ENCODE peak calls at places on chromosomes 6 and 20, in nine cellular contexts. One of them, this sample, is unnamed. For H3K4me1, the result is how much of the 10 kb centered on the place peaks cover.

GRCh38 chr6:128367437-128367836 is 153.0 kb downstream of the PTPRK start:
- DNase-seq in lower lobe of right lung: no peak
- DNase-seq in pancreas: no peak
- DNase-seq in cardiac muscle cell: no peak
- DNase-seq in BE2C: no peak
- DNase-seq in IMR-90: no peak
- DNase-seq in spleen: no peak
- DNase-seq in heart right ventricle: no peak
- DNase-seq in transverse colon: no peak
- DNase-seq in this sample: no peak

GRCh38 chr6:129623008-129623732 is 86.8 kb downstream of the ARHGAP18 start:
- DNase-seq in lower lobe of right lung: no peak
- DNase-seq in pancreas: no peak
- DNase-seq in cardiac muscle cell: no peak
- DNase-seq in BE2C: no peak
- DNase-seq in IMR-90: no peak
- DNase-seq in spleen: no peak
- DNase-seq in heart right ventricle: no peak
- DNase-seq in transverse colon: no peak
- DNase-seq in this sample: no peak

GRCh38 chr6:97697450-97697849 is 414.4 kb upstream of the MMS22L start:
- DNase-seq in lower lobe of right lung: no peak
- DNase-seq in pancreas: no peak
- DNase-seq in cardiac muscle cell: no peak
- DNase-seq in BE2C: no peak
- DNase-seq in IMR-90: peak
- DNase-seq in spleen: no peak
- DNase-seq in heart right ventricle: no peak
- DNase-seq in transverse colon: no peak
- DNase-seq in this sample: peak

GRCh38 chr20:63441777-63442493 is 30.5 kb downstream of the KCNQ2 start:
- DNase-seq in lower lobe of right lung: peak
- DNase-seq in pancreas: peak
- DNase-seq in cardiac muscle cell: peak
- DNase-seq in BE2C: peak
- DNase-seq in IMR-90: peak
- DNase-seq in spleen: no peak
- DNase-seq in heart right ventricle: peak
- DNase-seq in transverse colon: peak
- DNase-seq in this sample: peak

GRCh38 chr20:43914697-43915208 is at the start of gene TOX2:
- DNase-seq in lower lobe of right lung: peak
- DNase-seq in pancreas: no peak
- DNase-seq in cardiac muscle cell: peak
- DNase-seq in BE2C: peak
- DNase-seq in IMR-90: no peak
- DNase-seq in spleen: peak
- DNase-seq in heart right ventricle: peak
- DNase-seq in transverse colon: peak
- DNase-seq in this sample: no peak

GRCh38 chr20:50729925-50730764 is 1.2 kb upstream of the PARD6B start:
- DNase-seq in lower lobe of right lung: no peak
- DNase-seq in pancreas: no peak
- DNase-seq in cardiac muscle cell: peak
- DNase-seq in BE2C: no peak
- DNase-seq in IMR-90: no peak
- DNase-seq in spleen: peak
- DNase-seq in heart right ventricle: no peak
- DNase-seq in transverse colon: peak
- DNase-seq in this sample: no peak

GRCh38 chr6:67411036-67411435 is 1224.0 kb upstream of the ADGRB3 start:
- DNase-seq in lower lobe of right lung: no peak
- DNase-seq in pancreas: no peak
- DNase-seq in cardiac muscle cell: no peak
- DNase-seq in BE2C: no peak
- DNase-seq in IMR-90: no peak
- DNase-seq in spleen: no peak
- DNase-seq in heart right ventricle: no peak
- DNase-seq in transverse colon: no peak
- DNase-seq in this sample: no peak

GRCh38 chr20:18527836-18528235 is 20.1 kb downstream of the SEC23B start:
- DNase-seq in lower lobe of right lung: no peak
- DNase-seq in pancreas: no peak
- DNase-seq in cardiac muscle cell: no peak
- DNase-seq in BE2C: no peak
- DNase-seq in IMR-90: peak
- DNase-seq in spleen: no peak
- DNase-seq in heart right ventricle: no peak
- DNase-seq in transverse colon: no peak
- DNase-seq in this sample: peak

GRCh38 chr6:126228001-126228791 is 111.7 kb upstream of the CENPW start:
- DNase-seq in lower lobe of right lung: no peak
- DNase-seq in pancreas: no peak
- DNase-seq in cardiac muscle cell: peak
- DNase-seq in BE2C: peak
- DNase-seq in IMR-90: no peak
- DNase-seq in spleen: no peak
- DNase-seq in heart right ventricle: no peak
- DNase-seq in transverse colon: no peak
- DNase-seq in this sample: no peak

GRCh38 chr6:17965397-17965796 is 22.0 kb downstream of the KIF13A start:
- DNase-seq in lower lobe of right lung: no peak
- DNase-seq in pancreas: no peak
- DNase-seq in cardiac muscle cell: no peak
- DNase-seq in BE2C: no peak
- DNase-seq in IMR-90: peak
- DNase-seq in spleen: no peak
- DNase-seq in heart right ventricle: no peak
- DNase-seq in transverse colon: no peak
- DNase-seq in this sample: peak

GRCh38 chr6:98845201-98846020 is 11.0 kb downstream of the POU3F2 start:
- DNase-seq in lower lobe of right lung: peak
- DNase-seq in pancreas: peak
- DNase-seq in cardiac muscle cell: peak
- DNase-seq in BE2C: peak
- DNase-seq in IMR-90: peak
- DNase-seq in spleen: peak
- DNase-seq in heart right ventricle: peak
- DNase-seq in transverse colon: peak
- DNase-seq in this sample: peak

GRCh38 chr6:140779991-140780596 is 1352.6 kb upstream of the GJE1 start:
- DNase-seq in lower lobe of right lung: no peak
- DNase-seq in pancreas: no peak
- DNase-seq in cardiac muscle cell: no peak
- DNase-seq in BE2C: no peak
- DNase-seq in IMR-90: no peak
- DNase-seq in spleen: no peak
- DNase-seq in heart right ventricle: no peak
- DNase-seq in transverse colon: no peak
- DNase-seq in this sample: no peak

GRCh38 chr6:140773276-140773675 is 1359.4 kb upstream of the GJE1 start:
- DNase-seq in lower lobe of right lung: no peak
- DNase-seq in pancreas: no peak
- DNase-seq in cardiac muscle cell: no peak
- DNase-seq in BE2C: no peak
- DNase-seq in IMR-90: no peak
- DNase-seq in spleen: no peak
- DNase-seq in heart right ventricle: no peak
- DNase-seq in transverse colon: no peak
- DNase-seq in this sample: peak

GRCh38 chr6:140779341-140779740 is 1353.4 kb upstream of the GJE1 start:
- DNase-seq in lower lobe of right lung: no peak
- DNase-seq in pancreas: no peak
- DNase-seq in cardiac muscle cell: no peak
- DNase-seq in BE2C: no peak
- DNase-seq in IMR-90: peak
- DNase-seq in spleen: no peak
- DNase-seq in heart right ventricle: no peak
- DNase-seq in transverse colon: no peak
- DNase-seq in this sample: no peak

GRCh38 chr6:140774080-140774505 is 1358.6 kb upstream of the GJE1 start:
- DNase-seq in lower lobe of right lung: no peak
- DNase-seq in pancreas: no peak
- DNase-seq in cardiac muscle cell: peak
- DNase-seq in BE2C: no peak
- DNase-seq in IMR-90: peak
- DNase-seq in spleen: no peak
- DNase-seq in heart right ventricle: no peak
- DNase-seq in transverse colon: no peak
- DNase-seq in this sample: peak

DNA sequence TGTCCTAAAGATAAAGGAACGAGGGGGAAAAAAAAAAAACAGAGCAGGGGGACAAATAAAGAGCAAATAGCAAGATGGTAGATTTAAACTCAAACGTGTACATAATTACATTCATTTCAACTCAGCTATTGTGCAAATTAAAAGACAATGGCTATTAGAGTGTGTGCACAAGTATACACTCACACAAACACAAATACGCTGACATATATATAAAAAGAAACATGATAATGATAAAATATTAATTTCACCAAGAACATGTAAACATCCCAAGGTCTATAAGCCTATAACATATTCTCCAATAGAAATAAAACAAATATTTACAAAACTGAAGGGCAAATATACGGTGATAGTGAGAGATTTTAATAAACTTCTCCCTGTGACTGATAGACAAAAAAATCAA is 1354.9 kb upstream of the GJE1 start:
- DNase-seq in lower lobe of right lung: no peak
- DNase-seq in pancreas: no peak
- DNase-seq in cardiac muscle cell: no peak
- DNase-seq in BE2C: no peak
- DNase-seq in IMR-90: no peak
- DNase-seq in spleen: no peak
- DNase-seq in heart right ventricle: no peak
- DNase-seq in transverse colon: no peak
- DNase-seq in this sample: no peak
- H3K4me1 ChIP-seq in lower lobe of right lung: under half
- H3K4me1 ChIP-seq in pancreas: under half
- H3K4me1 ChIP-seq in cardiac muscle cell: under half
- H3K4me1 ChIP-seq in BE2C: under half
- H3K4me1 ChIP-seq in IMR-90: under half
- H3K4me1 ChIP-seq in spleen: under half
- H3K4me1 ChIP-seq in heart right ventricle: under half
- H3K4me1 ChIP-seq in transverse colon: under half
- H3K4me1 ChIP-seq in this sample: under half

DNA sequence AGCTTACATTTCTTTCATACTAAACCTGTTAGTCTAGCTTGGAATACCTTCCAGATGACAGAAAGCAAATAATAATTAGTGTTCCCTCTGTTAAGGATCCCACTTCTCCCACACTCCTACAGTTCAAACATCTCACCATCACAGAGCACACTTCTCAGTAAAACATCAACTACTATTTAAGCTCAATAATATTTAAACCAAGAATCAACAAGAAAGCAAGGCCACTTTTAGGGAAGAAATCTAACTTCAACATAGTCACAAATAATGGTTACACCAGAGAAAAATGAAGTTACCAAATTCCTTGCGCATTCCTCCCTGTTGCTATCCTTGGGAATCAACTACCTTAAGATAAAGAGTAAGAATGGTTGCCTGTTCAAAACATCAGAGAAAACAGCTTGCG is 1.6 kb downstream of the SNX14 start:
- DNase-seq in lower lobe of right lung: no peak
- DNase-seq in pancreas: no peak
- DNase-seq in cardiac muscle cell: no peak
- DNase-seq in BE2C: no peak
- DNase-seq in IMR-90: no peak
- DNase-seq in spleen: no peak
- DNase-seq in heart right ventricle: no peak
- DNase-seq in transverse colon: no peak
- DNase-seq in this sample: no peak
- H3K4me3 ChIP-seq in lower lobe of right lung: peak
- H3K4me3 ChIP-seq in pancreas: peak
- H3K4me3 ChIP-seq in cardiac muscle cell: no peak
- H3K4me3 ChIP-seq in BE2C: no peak
- H3K4me3 ChIP-seq in IMR-90: no peak
- H3K4me3 ChIP-seq in spleen: no peak
- H3K4me3 ChIP-seq in heart right ventricle: peak
- H3K4me3 ChIP-seq in transverse colon: no peak
- H3K4me3 ChIP-seq in this sample: peak

DNA sequence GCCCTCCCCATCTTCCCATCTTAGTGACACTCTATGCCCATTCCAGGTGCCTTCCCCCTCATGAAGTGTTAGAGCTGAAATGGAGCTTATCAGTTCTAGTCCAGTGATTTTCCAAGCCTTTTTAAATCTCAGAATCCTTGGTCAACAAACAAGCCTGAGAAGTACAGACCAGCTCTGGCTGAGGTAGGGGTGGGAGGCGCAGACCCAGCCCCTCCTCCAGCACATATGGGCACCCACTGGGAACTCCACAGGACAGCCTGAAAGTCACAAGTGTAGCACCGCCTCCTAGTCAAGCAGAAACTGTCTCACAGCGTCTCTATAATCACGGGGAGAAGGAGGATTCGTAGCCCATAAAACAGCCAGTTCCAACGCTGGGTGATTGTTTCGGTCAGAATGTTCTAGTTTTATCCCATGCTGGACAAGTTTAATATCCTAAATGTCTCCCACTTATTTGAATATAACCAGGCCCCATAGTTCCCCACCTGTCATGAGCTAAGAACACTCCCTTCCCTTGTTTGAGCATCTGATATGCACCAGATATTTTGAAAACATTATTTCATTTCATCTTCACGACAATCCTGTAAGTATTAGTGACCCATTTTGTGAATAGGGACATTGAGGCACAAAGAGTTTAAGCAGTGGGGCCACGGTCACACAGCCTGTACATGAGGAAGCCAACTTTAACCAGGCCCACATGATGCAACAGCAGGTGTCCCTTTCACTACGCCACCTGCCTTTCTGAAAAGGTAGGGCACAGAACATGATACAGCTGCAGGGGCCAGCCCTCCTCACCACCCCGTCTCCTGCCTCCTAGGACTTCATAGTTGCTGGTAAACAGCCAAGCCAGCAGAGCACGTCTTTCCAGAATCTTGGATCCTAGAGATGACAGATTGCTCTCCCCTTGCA is 40.1 kb downstream of the TRAF3IP2 start:
- DNase-seq in lower lobe of right lung: no peak
- DNase-seq in pancreas: no peak
- DNase-seq in cardiac muscle cell: no peak
- DNase-seq in BE2C: no peak
- DNase-seq in IMR-90: no peak
- DNase-seq in spleen: no peak
- DNase-seq in heart right ventricle: no peak
- DNase-seq in transverse colon: no peak
- DNase-seq in this sample: no peak
- TF ChIP-seq CTCF in lower lobe of right lung: no peak
- TF ChIP-seq CTCF in pancreas: peak
- TF ChIP-seq CTCF in cardiac muscle cell: no peak
- TF ChIP-seq CTCF in BE2C: peak
- TF ChIP-seq CTCF in IMR-90: no peak
- TF ChIP-seq CTCF in spleen: peak
- TF ChIP-seq CTCF in heart right ventricle: no peak
- TF ChIP-seq CTCF in transverse colon: peak
- TF ChIP-seq CTCF in this sample: no peak

DNA sequence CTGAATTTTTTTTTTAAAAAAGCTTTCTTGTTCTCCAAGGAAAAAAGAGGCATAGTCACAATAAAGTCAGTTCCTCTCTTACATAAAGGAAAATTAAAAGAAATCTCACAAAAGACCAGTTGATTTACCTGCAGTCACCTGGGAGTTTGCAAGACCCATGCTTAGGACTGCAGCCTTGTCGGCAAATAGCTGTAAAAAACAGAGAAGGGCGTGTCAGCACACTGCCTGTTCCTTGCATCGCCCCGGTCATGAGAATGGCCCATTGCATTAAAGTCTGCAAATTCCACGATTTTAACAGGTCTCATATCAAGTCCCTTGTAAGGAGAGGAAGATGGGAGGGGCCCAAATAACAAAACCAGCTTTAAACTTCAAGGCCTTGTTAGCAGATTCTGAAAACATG is 17.5 kb downstream of the JAG1 start:
- DNase-seq in lower lobe of right lung: no peak
- DNase-seq in pancreas: no peak
- DNase-seq in cardiac muscle cell: no peak
- DNase-seq in BE2C: no peak
- DNase-seq in IMR-90: no peak
- DNase-seq in spleen: no peak
- DNase-seq in heart right ventricle: no peak
- DNase-seq in transverse colon: peak
- DNase-seq in this sample: no peak
- H3K4me1 ChIP-seq in lower lobe of right lung: half or more
- H3K4me1 ChIP-seq in pancreas: half or more
- H3K4me1 ChIP-seq in cardiac muscle cell: half or more
- H3K4me1 ChIP-seq in BE2C: under half
- H3K4me1 ChIP-seq in IMR-90: under half
- H3K4me1 ChIP-seq in spleen: under half
- H3K4me1 ChIP-seq in heart right ventricle: half or more
- H3K4me1 ChIP-seq in transverse colon: half or more
- H3K4me1 ChIP-seq in this sample: under half

This sample was measured in astrocyte.